ENCODE peak calls at places on chromosome 2, in nine cellular contexts. B is NCI-H526 treated with DMSO at 0.1 percent for 48 hours; M is mammary epithelial cell; Y is activated T-cell treated with anti-CD3 and anti-CD28 coated beads, Interleukin-2, amount 50 U/mL, for 72 hours; J is skeletal muscle cell; K is ovary; G is NCI-H748 treated with DMSO at 0.1 percent for 48 hours; T is activated CD4-positive, alpha-beta T cell treated with anti-CD3 and anti-CD28 coated beads for 48 hours; D is amniotic stem cell. H is an unnamed sample.

GRCh38 chr2:43228341-43228751 is 1.9 kb upstream of the ZFP36L2 start:
- DNase-seq in T (no peak), G (no peak), B (no peak), J (no peak), M (no peak), Y (no peak), D (no peak), K (peak), H (no peak)

GRCh38 chr2:159076233-159076632 is 107.8 kb downstream of the TANC1 start:
- DNase-seq in D (no peak), J (peak), Y (no peak), G (no peak), B (no peak), T (no peak), K (no peak), M (no peak), H (no peak)

GRCh38 chr2:225466891-225467604 is 67.5 kb downstream of the NYAP2 start:
- DNase-seq in K (no peak), B (no peak), D (no peak), Y (no peak), G (no peak), M (peak), J (no peak), T (no peak), H (no peak)

GRCh38 chr2:162256621-162257020 is 13.4 kb upstream of the FAP start:
- DNase-seq in G (no peak), K (no peak), T (no peak), J (no peak), Y (no peak), B (no peak), D (no peak), M (peak), H (no peak)

GRCh38 chr2:187509667-187510417 is 44.4 kb downstream of the TFPI start:
- DNase-seq in D (no peak), T (no peak), Y (no peak), G (no peak), M (no peak), K (no peak), B (no peak), J (no peak), H (no peak)

GRCh38 chr2:176193048-176193447 is 4.6 kb downstream of the HOXD1 start:
- DNase-seq in D (no peak), G (no peak), T (no peak), K (no peak), M (no peak), J (no peak), B (peak), Y (no peak), H (no peak)

GRCh38 chr2:98442488-98442887 is 2.2 kb upstream of the INPP4A start:
- DNase-seq in T (no peak), K (no peak), D (no peak), G (no peak), M (no peak), J (no peak), B (no peak), Y (no peak), H (no peak)

GRCh38 chr2:216792222-216793001 is 67.5 kb downstream of the TNP1 start:
- DNase-seq in D (no peak), B (peak), G (no peak), J (no peak), T (no peak), M (peak), Y (no peak), K (no peak), H (peak)

GRCh38 chr2:42304059-42304713 is 56.8 kb downstream of the COX7A2L start:
- DNase-seq in T (no peak), J (no peak), G (no peak), B (no peak), K (no peak), M (no peak), D (no peak), Y (no peak), H (no peak)

GRCh38 chr2:866009-866680 is 84.5 kb upstream of the SNTG2 start:
- DNase-seq in M (no peak), G (no peak), D (no peak), Y (no peak), K (no peak), B (no peak), J (no peak), T (no peak), H (no peak)

GRCh38 chr2:68340631-68341329 is 21.0 kb upstream of the CNRIP1 start:
- DNase-seq in J (no peak), G (no peak), T (no peak), Y (no peak), K (no peak), D (no peak), M (no peak), B (no peak), H (no peak)

GRCh38 chr2:126994340-126994777 is 95.7 kb downstream of the TEX51 start:
- DNase-seq in J (no peak), G (no peak), T (no peak), Y (no peak), M (no peak), D (no peak), K (no peak), B (no peak), H (no peak)

GRCh38 chr2:71620116-71620515 is 166.8 kb downstream of the DYSF start:
- DNase-seq in T (no peak), Y (no peak), G (no peak), D (no peak), J (no peak), K (no peak), B (no peak), M (no peak), H (no peak)

GRCh38 chr2:236997086-236997485 is 88.6 kb upstream of the COPS8 start:
- DNase-seq in B (no peak), K (no peak), M (no peak), J (no peak), Y (no peak), T (no peak), G (peak), D (no peak), H (no peak)

GRCh38 chr2:239688098-239688497 is 287.3 kb upstream of the HDAC4 start:
- DNase-seq in Y (no peak), D (no peak), J (no peak), G (no peak), B (no peak), T (no peak), K (no peak), M (no peak), H (peak)

GRCh38 chr2:130947967-130948366 is 111.3 kb downstream of the ARHGEF4 start:
- DNase-seq in K (no peak), G (no peak), T (no peak), J (no peak), M (no peak), Y (no peak), D (no peak), B (no peak), H (no peak)

GRCh38 chr2:241862093-241862492 is 3.4 kb upstream of the PDCD1 start:
- DNase-seq in M (no peak), J (no peak), B (no peak), D (no peak), T (no peak), G (no peak), K (peak), Y (no peak), H (no peak)

GRCh38 chr2:33142874-33143273 is 196.1 kb downstream of the LTBP1 start:
- DNase-seq in G (no peak), B (no peak), Y (no peak), K (no peak), D (no peak), T (no peak), M (no peak), J (no peak), H (peak)

H was measured in tibial artery.